ENCODE peak calls at places on chromosomes 7 and 10, in four cellular contexts. I is AG10803, V is colonic mucosa, X is neural progenitor cell. B is an unnamed sample.

GRCh38 chr10:62183442-62183841 is 85.2 kb downstream of the RTKN2 start:
- DNase-seq in I (no peak), V (no peak), X (no peak), B (no peak)

GRCh38 chr10:92323079-92323478 is 32.1 kb downstream of the MARCHF5 start:
- DNase-seq in I (no peak), V (no peak), X (no peak), B (no peak)

GRCh38 chr7:12643644-12644043 is 43.8 kb upstream of the ARL4A start:
- DNase-seq in I (no peak), V (no peak), X (no peak), B (no peak)

GRCh38 chr7:50336909-50337703 is 32.6 kb downstream of the IKZF1 start:
- DNase-seq in I (no peak), V (no peak), X (no peak), B (no peak)

GRCh38 chr10:100377830-100378229 is 30.8 kb downstream of the SCD start:
- DNase-seq in I (no peak), V (no peak), X (no peak), B (no peak)

GRCh38 chr7:455110-455928 is 64.3 kb downstream of the PDGFA start:
- DNase-seq in I (no peak), V (no peak), X (no peak), B (no peak)

GRCh38 chr7:130367088-130367755 is 13.1 kb upstream of the CPA1 start:
- DNase-seq in I (no peak), V (no peak), X (no peak), B (no peak)

GRCh38 chr7:156907656-156908055 is 14.7 kb upstream of the LMBR1 start:
- DNase-seq in I (peak; percentile 95), V (no peak), X (no peak), B (peak; percentile 56)

GRCh38 chr10:33706191-33706590 is 371.7 kb upstream of the NRP1 start:
- DNase-seq in I (peak; percentile 95), V (no peak), X (no peak), B (peak; percentile 72)

GRCh38 chr7:127448566-127448965 is 56.1 kb upstream of the ZNF800 start:
- DNase-seq in I (no peak), V (no peak), X (no peak), B (no peak)

GRCh38 chr10:88270061-88270808 is 312.9 kb downstream of the RNLS start:
- DNase-seq in I (no peak), V (no peak), X (no peak), B (no peak)

GRCh38 chr10:69232252-69232651 is 12.1 kb downstream of the HKDC1 start:
- DNase-seq in I (peak; percentile 81), V (no peak), X (no peak), B (peak; percentile 72)

GRCh38 chr10:3987142-3987974 is 202.3 kb upstream of the KLF6 start:
- DNase-seq in I (peak; percentile 60), V (no peak), X (no peak), B (peak; percentile 30)

GRCh38 chr7:710161-710560 is 16.3 kb upstream of the DNAAF5 start:
- DNase-seq in I (no peak), V (no peak), X (no peak), B (no peak)

GRCh38 chr10:24238527-24239247 is 29.7 kb downstream of the KIAA1217 start:
- DNase-seq in I (no peak), V (peak; percentile 65), X (no peak), B (no peak)

GRCh38 chr7:80137410-80137809 is 2.8 kb downstream of the GNAI1 start:
- DNase-seq in I (no peak), V (no peak), X (no peak), B (no peak)

GRCh38 chr10:1923998-1924397 is 186.7 kb upstream of the ADARB2 start:
- DNase-seq in I (no peak), V (no peak), X (no peak), B (no peak)
- H3K4me3 ChIP-seq in I (no peak overlapping the region), V (no peak overlapping the region), X (no peak overlapping the region), B (no peak overlapping the region)

GRCh38 chr7:147805996-147806576 is 784.5 kb upstream of the C7orf33 start:
- DNase-seq in I (no peak), V (no peak), X (no peak), B (no peak)
- TF ChIP-seq CTCF in I (no peak), V (no peak), X (no peak), B (no peak)

DNA sequence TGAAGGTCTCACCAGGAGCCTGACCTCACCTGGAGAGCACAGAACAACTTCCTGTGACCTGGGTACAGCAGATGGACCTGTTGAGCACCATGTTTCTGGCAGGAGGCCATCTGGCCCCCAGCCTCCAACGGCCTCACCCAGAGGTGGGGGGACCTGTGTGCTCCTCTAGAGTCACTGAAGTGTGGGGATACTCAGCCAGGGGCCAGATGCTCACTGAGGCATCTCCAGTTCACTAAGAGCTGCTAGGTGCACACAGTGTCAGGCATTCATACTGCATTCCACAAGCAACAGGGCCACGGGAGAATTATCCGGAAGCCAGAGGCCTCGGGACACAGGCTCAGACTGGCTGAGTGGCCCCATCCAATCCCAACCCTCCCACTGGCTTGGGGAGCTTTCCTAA is 161.4 kb downstream of the TCERG1L start:
- DNase-seq in I (no peak), V (no peak), X (no peak), B (no peak)
- H3K4me3 ChIP-seq in I (no peak overlapping the region), V (no peak overlapping the region), X (no peak overlapping the region), B (no peak overlapping the region)

GRCh38 chr10:6669269-6669859 is 89.3 kb upstream of the PRKCQ start:
- DNase-seq in I (peak; percentile 64), V (peak; percentile 21), X (peak; percentile 41), B (peak; percentile 69)
- TF ChIP-seq CTCF in I (peak; percentile 91), V (peak; percentile 69), X (peak; percentile 69), B (peak; percentile 57)

DNA sequence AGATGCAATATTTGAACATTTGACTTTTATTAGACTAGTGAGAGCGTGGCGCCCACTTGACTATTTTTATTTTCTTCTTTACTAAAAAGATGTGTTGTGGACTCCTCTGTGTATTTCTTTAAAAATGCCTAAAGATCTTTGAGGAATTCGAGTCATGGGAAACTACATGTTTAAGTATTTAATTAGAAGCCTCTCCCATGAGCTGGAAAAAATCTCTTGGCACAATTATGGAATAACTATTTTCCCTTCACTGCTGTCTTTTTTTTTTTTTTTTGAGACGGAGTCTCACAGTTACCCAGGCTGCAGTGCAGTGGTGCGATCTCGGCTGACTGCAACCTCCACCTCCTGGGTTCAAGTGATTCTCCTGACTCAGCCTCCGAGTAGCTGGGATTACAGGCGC is 124.2 kb downstream of the ARHGAP12 start:
- DNase-seq in I (peak; percentile 87), V (no peak), X (no peak), B (no peak)
- H3K4me3 ChIP-seq in I (no peak overlapping the region), V (no peak overlapping the region), X (no peak overlapping the region), B (no peak overlapping the region)

B was measured in cardiac fibroblast.